ENCODE peak calls at places on chromosome 1, in four cellular contexts. Z is WTC11, Q is GM12878, L is HepG2. E is an unnamed sample.

GRCh38 chr1:84152649-84153056 is 8.6 kb downstream of the PRKACB start:
- DNase-seq in Z (no peak), Q (peak; percentile 26), L (no peak), E (no peak)

GRCh38 chr1:32346532-32347157 is 10.6 kb upstream of the MARCKSL1 start:
- DNase-seq in L (no peak), Q (no peak), Z (no peak), E (no peak)

GRCh38 chr1:237713886-237714285 is 176.8 kb downstream of the ZP4 start:
- DNase-seq in Q (no peak), L (no peak), Z (no peak), E (no peak)

GRCh38 chr1:158930504-158930903 is 848 bp upstream of the PYHIN1 start:
- DNase-seq in L (no peak), Q (no peak), Z (no peak), E (no peak)

GRCh38 chr1:116737855-116738318 is 16.3 kb upstream of the CD2 start:
- DNase-seq in Z (no peak), Q (peak; percentile 48), L (no peak), E (no peak)

GRCh38 chr1:161777250-161777649 is 11.1 kb downstream of the ATF6 start:
- DNase-seq in Q (no peak), L (no peak), Z (no peak), E (no peak)

GRCh38 chr1:119903443-119903835 is 7.1 kb upstream of the ADAM30 start:
- DNase-seq in Z (no peak), L (no peak), Q (no peak), E (no peak)

GRCh38 chr1:172946814-172947507 is 103.8 kb downstream of the TNFSF18 start:
- DNase-seq in L (no peak), Q (no peak), Z (no peak), E (no peak)

GRCh38 chr1:87942165-87942564 is 613.5 kb downstream of the LMO4 start:
- DNase-seq in Z (no peak), L (no peak), Q (no peak), E (no peak)

GRCh38 chr1:2110738-2111673 is 60.8 kb downstream of the PRKCZ start:
- DNase-seq in Z (no peak), L (no peak), Q (no peak), E (no peak)

GRCh38 chr1:170267317-170267716 is 121.6 kb downstream of the NTMT2 start:
- DNase-seq in Z (peak; percentile 28), L (no peak), Q (no peak), E (no peak)

GRCh38 chr1:165152727-165153126 is 203.8 kb downstream of the LMX1A start:
- DNase-seq in Q (no peak), Z (peak; percentile 33), L (peak; percentile 6), E (peak; percentile 13)

GRCh38 chr1:17289756-17290155 is 18.2 kb upstream of the PADI4 start:
- DNase-seq in Z (no peak), Q (no peak), L (no peak), E (no peak)

GRCh38 chr1:170692866-170693575 is 29.1 kb downstream of the PRRX1 start:
- DNase-seq in Q (no peak), L (no peak), Z (no peak), E (no peak)

GRCh38 chr1:182602945-182603645 is 1.1 kb downstream of the RGS16 start:
- DNase-seq in Z (no peak), Q (no peak), L (no peak), E (no peak)

GRCh38 chr1:70427976-70428375 is 16.9 kb downstream of the CTH start:
- DNase-seq in Q (no peak), L (no peak), Z (no peak), E (no peak)

GRCh38 chr1:10760566-10761502 is 35.6 kb downstream of the CASZ1 start:
- DNase-seq in L (no peak), Z (no peak), Q (no peak), E (no peak)

GRCh38 chr1:17581389-17582123 is 42.1 kb downstream of the ARHGEF10L start:
- DNase-seq in L (peak; percentile 95), Z (no peak), Q (no peak), E (no peak)

GRCh38 chr1:208344202-208344601 is 100.0 kb upstream of the PLXNA2 start:
- DNase-seq in Q (no peak), Z (no peak), L (no peak), E (no peak)

GRCh38 chr1:159207774-159208459 is 3.2 kb downstream of the ACKR1 start:
- DNase-seq in Q (no peak), L (no peak), Z (no peak), E (no peak)

GRCh38 chr1:6183520-6183989 is 3.4 kb upstream of the CHD5 start:
- DNase-seq in Q (no peak), L (no peak), Z (no peak), E (peak; percentile 56)

GRCh38 chr1:243287128-243287470 is 31.3 kb downstream of the SDCCAG8 start:
- DNase-seq in L (no peak), Z (no peak), Q (no peak), E (no peak)

GRCh38 chr1:10918531-10918930 is 93.9 kb upstream of the TARDBP start:
- DNase-seq in L (no peak), Q (no peak), Z (no peak), E (no peak)

GRCh38 chr1:221150996-221151395 is 271.8 kb downstream of the HLX start:
- DNase-seq in Q (no peak), Z (no peak), L (no peak), E (no peak)

GRCh38 chr1:18686540-18686939 is 55.9 kb downstream of the PAX7 start:
- DNase-seq in Z (no peak), L (no peak), Q (no peak), E (no peak)

GRCh38 chr1:62905309-62905708 is 121.4 kb downstream of the ATG4C start:
- DNase-seq in Z (no peak), L (no peak), Q (no peak), E (no peak)
- TF ChIP-seq CREM in Z (no peak), L (no peak), Q (no peak), E (no peak)

GRCh38 chr1:8910914-8911313 is 32.4 kb upstream of the ENO1 start:
- DNase-seq in L (peak; percentile 45), Q (no peak), Z (no peak), E (peak; percentile 43)

GRCh38 chr1:8914471-8914870 is 31.2 kb upstream of the CA6 start:
- DNase-seq in L (no peak), Z (no peak), Q (no peak), E (no peak)

GRCh38 chr1:8913457-8913856 is 32.2 kb upstream of the CA6 start:
- DNase-seq in Z (no peak), L (peak; percentile 86), Q (no peak), E (no peak)

GRCh38 chr1:8911416-8912309 is 33.2 kb upstream of the ENO1 start:
- DNase-seq in Q (no peak), Z (peak; percentile 25), L (no peak), E (no peak)

GRCh38 chr1:8915446-8915845 is 30.2 kb upstream of the CA6 start:
- DNase-seq in Z (no peak), L (no peak), Q (no peak), E (no peak)
- TF ChIP-seq CREM in Z (no peak), L (no peak), Q (no peak), E (no peak)

GRCh38 chr1:35188578-35189392 is 4.2 kb downstream of the SFPQ start:
- DNase-seq in Q (no peak), Z (no peak), L (peak; percentile 49), E (no peak)

GRCh38 chr1:35192853-35193664 is at the start of gene SFPQ:
- DNase-seq in Q (peak; percentile 97), L (peak; percentile 97), Z (peak; percentile 97), E (peak; percentile 100)

GRCh38 chr1:35191429-35192055 is 1.4 kb downstream of the SFPQ start:
- DNase-seq in L (no peak), Z (no peak), Q (no peak), E (no peak)

GRCh38 chr1:35192056-35192852 is 691 bp downstream of the SFPQ start:
- DNase-seq in Z (peak; percentile 84), L (peak; percentile 50), Q (no peak), E (peak; percentile 83)

GRCh38 chr1:35190784-35191183 is 2.2 kb downstream of the SFPQ start:
- DNase-seq in Q (no peak), Z (no peak), L (no peak), E (no peak)
- TF ChIP-seq CREM in Q (no peak), Z (no peak), L (no peak), E (no peak)

GRCh38 chr1:204726478-204726877 is 40.9 kb upstream of the LRRN2 start:
- DNase-seq in L (peak; percentile 51), Z (no peak), Q (no peak), E (no peak)
- TF ChIP-seq CREM in L (no peak), Z (no peak), Q (no peak), E (no peak)

GRCh38 chr1:236514703-236515442 is 8.9 kb upstream of the LGALS8 start:
- DNase-seq in L (peak; percentile 73), Z (no peak), Q (no peak), E (no peak)

GRCh38 chr1:236520445-236521005 is 3.3 kb upstream of the LGALS8 start:
- DNase-seq in Q (no peak), L (no peak), Z (no peak), E (no peak)

GRCh38 chr1:236515443-236515958 is 8.3 kb upstream of the LGALS8 start:
- DNase-seq in L (peak; percentile 61), Z (no peak), Q (no peak), E (no peak)

GRCh38 chr1:236518343-236518742 is 5.4 kb upstream of the LGALS8 start:
- DNase-seq in Z (no peak), L (no peak), Q (no peak), E (no peak)

GRCh38 chr1:236516929-236517704 is 6.7 kb upstream of the LGALS8 start:
- DNase-seq in Z (no peak), Q (no peak), L (peak; percentile 93), E (no peak)
- TF ChIP-seq CREM in Z (no peak), Q (no peak), L (no peak), E (no peak)

GRCh38 chr1:68197891-68198290 is 34.4 kb downstream of the WLS start:
- DNase-seq in Q (no peak), L (peak; percentile 57), Z (no peak), E (no peak)
- TF ChIP-seq CREM in Q (no peak), L (no peak), Z (no peak), E (no peak)

GRCh38 chr1:246795906-246796694 is 71.9 kb downstream of the SCCPDH start:
- DNase-seq in L (no peak), Q (no peak), Z (no peak), E (no peak)

GRCh38 chr1:246797157-246797556 is 72.9 kb downstream of the SCCPDH start:
- DNase-seq in L (no peak), Z (no peak), Q (no peak), E (no peak)

GRCh38 chr1:246794261-246795093 is 70.3 kb downstream of the SCCPDH start:
- DNase-seq in L (no peak), Z (no peak), Q (no peak), E (peak; percentile 48)

GRCh38 chr1:246793331-246793890 is 69.2 kb downstream of the SCCPDH start:
- DNase-seq in Q (no peak), L (no peak), Z (no peak), E (no peak)

GRCh38 chr1:246795094-246795671 is 71.0 kb downstream of the SCCPDH start:
- DNase-seq in L (no peak), Q (no peak), Z (peak; percentile 59), E (no peak)
- TF ChIP-seq CREM in L (no peak), Q (no peak), Z (no peak), E (no peak)

GRCh38 chr1:94169126-94169525 is 48.2 kb upstream of the ABCA4 start:
- DNase-seq in Q (no peak), Z (no peak), L (no peak), E (no peak)
- TF ChIP-seq CREM in Q (no peak), Z (no peak), L (no peak), E (no peak)

E was measured in K562.